ENCODE peak calls at places on chromosomes 13 and 19, in ten cellular contexts. N is GM04504; W is stimulated activated CD4-positive, alpha-beta T cell treated with anti-CD3 and anti-CD28 coated beads, Interleukin-2, amount 100 ng/mL, for 24 hours; G is EL; Q is GM03348; H is cardiac muscle cell; C is stimulated activated naive CD4-positive, alpha-beta T cell; K is AML-193; L is activated T-cell treated with anti-CD3 and anti-CD28 coated beads, Interleukin-2, amount 50 U/mL, for 72 hours; O is Karpas-422. D is an unnamed sample.

GRCh38 chr13:80132741-80133601 is 208.0 kb downstream of the SPRY2 start:
- DNase-seq in N (no peak), W (no peak), G (peak), Q (peak), H (peak), C (no peak), K (no peak), L (no peak), O (no peak), D (no peak)

GRCh38 chr13:101751488-101751887 is 299.0 kb downstream of the ITGBL1 start:
- DNase-seq in N (no peak), W (no peak), G (peak), Q (no peak), H (peak), C (no peak), K (peak), L (no peak), O (no peak), D (peak)

GRCh38 chr19:51469162-51469561 is 9.2 kb upstream of the CEACAM18 start:
- DNase-seq in N (no peak), W (no peak), G (no peak), Q (no peak), H (no peak), C (no peak), K (no peak), L (no peak), O (no peak), D (no peak)

GRCh38 chr13:60019119-60019993 is 144.4 kb downstream of the DIAPH3 start:
- DNase-seq in N (no peak), W (no peak), G (no peak), Q (peak), H (peak), C (no peak), K (no peak), L (no peak), O (peak), D (no peak)

GRCh38 chr19:39131255-39131755 is 5.7 kb downstream of the PAK4 start:
- DNase-seq in N (no peak), W (no peak), G (no peak), Q (peak), H (peak), C (no peak), K (no peak), L (no peak), O (no peak), D (no peak)

GRCh38 chr19:34096020-34096915 is 76.0 kb upstream of the LSM14A start:
- DNase-seq in N (no peak), W (no peak), G (peak), Q (peak), H (peak), C (no peak), K (peak), L (no peak), O (peak), D (peak)

GRCh38 chr13:41746259-41746658 is 214.7 kb downstream of the VWA8 start:
- DNase-seq in N (peak), W (no peak), G (peak), Q (peak), H (peak), C (no peak), K (no peak), L (no peak), O (no peak), D (no peak)

GRCh38 chr19:35222373-35223005 is 6.0 kb downstream of the FAM187B start:
- DNase-seq in N (no peak), W (no peak), G (no peak), Q (no peak), H (no peak), C (no peak), K (no peak), L (no peak), O (peak), D (no peak)

GRCh38 chr19:5850743-5851293 is 431 bp downstream of the FUT3 start:
- DNase-seq in N (peak), W (no peak), G (peak), Q (peak), H (peak), C (no peak), K (no peak), L (no peak), O (no peak), D (peak)

GRCh38 chr19:6963937-6964336 is 57.3 kb downstream of the MBD3L2B start:
- DNase-seq in N (no peak), W (peak), G (no peak), Q (no peak), H (no peak), C (peak), K (peak), L (peak), O (peak), D (no peak)

GRCh38 chr19:13079542-13079986 is 23.1 kb downstream of the LYL1 start:
- DNase-seq in N (peak), W (no peak), G (no peak), Q (peak), H (peak), C (no peak), K (no peak), L (no peak), O (no peak), D (peak)

GRCh38 chr13:109545964-109546363 is 240.4 kb downstream of the IRS2 start:
- DNase-seq in N (no peak), W (no peak), G (no peak), Q (no peak), H (no peak), C (no peak), K (no peak), L (no peak), O (no peak), D (no peak)

GRCh38 chr19:17579523-17580244 is 24.2 kb downstream of the COLGALT1 start:
- DNase-seq in N (no peak), W (peak), G (peak), Q (peak), H (peak), C (no peak), K (no peak), L (peak), O (peak), D (no peak)

GRCh38 chr19:16342002-16342715 is 17.5 kb downstream of the KLF2 start:
- DNase-seq in N (peak), W (peak), G (no peak), Q (peak), H (peak), C (peak), K (no peak), L (peak), O (peak), D (no peak)

GRCh38 chr13:25249001-25249543 is 38.2 kb downstream of the MTMR6 start:
- DNase-seq in N (peak), W (no peak), G (peak), Q (peak), H (peak), C (no peak), K (peak), L (no peak), O (peak), D (no peak)

GRCh38 chr19:38047048-38047435 is 140.0 kb downstream of the SIPA1L3 start:
- DNase-seq in N (no peak), W (peak), G (no peak), Q (no peak), H (no peak), C (no peak), K (no peak), L (peak), O (peak), D (no peak)

GRCh38 chr13:26062853-26063444 is 11.1 kb upstream of the SHISA2 start:
- DNase-seq in N (peak), W (peak), G (peak), Q (peak), H (peak), C (peak), K (peak), L (peak), O (peak), D (no peak)

GRCh38 chr19:57830071-57830602 is at the start of gene ZNF587B:
- DNase-seq in N (no peak), W (peak), G (peak), Q (no peak), H (peak), C (peak), K (no peak), L (peak), O (no peak), D (no peak)

GRCh38 chr13:28528848-28529247 is 33.9 kb upstream of the FLT1 start:
- DNase-seq in N (no peak), W (no peak), G (peak), Q (no peak), H (no peak), C (no peak), K (no peak), L (no peak), O (no peak), D (no peak)

GRCh38 chr13:27379694-27380596 is 44.5 kb upstream of the GTF3A start:
- DNase-seq in N (peak), W (peak), G (peak), Q (peak), H (peak), C (peak), K (peak), L (peak), O (peak), D (no peak)

GRCh38 chr13:36850790-36851438 is 31.9 kb downstream of the RFXAP start:
- DNase-seq in N (no peak), W (peak), G (peak), Q (no peak), H (peak), C (no peak), K (peak), L (peak), O (peak), D (no peak)

GRCh38 chr13:33934343-33934742 is 116.4 kb downstream of the RFC3 start:
- DNase-seq in N (no peak), W (no peak), G (no peak), Q (no peak), H (no peak), C (no peak), K (no peak), L (no peak), O (no peak), D (no peak)

GRCh38 chr19:13459351-13459750 is 46.9 kb downstream of the CACNA1A start:
- DNase-seq in N (no peak), W (no peak), G (no peak), Q (no peak), H (no peak), C (no peak), K (no peak), L (no peak), O (no peak), D (no peak)

GRCh38 chr13:67224148-67224846 is 5.8 kb downstream of the PCDH9 start:
- DNase-seq in N (peak), W (peak), G (peak), Q (peak), H (peak), C (peak), K (peak), L (peak), O (peak), D (peak)

GRCh38 chr19:42596391-42597071 is 1.8 kb upstream of the CEACAM8 start:
- DNase-seq in N (no peak), W (peak), G (peak), Q (peak), H (peak), C (no peak), K (peak), L (peak), O (peak), D (no peak)

GRCh38 chr19:43439183-43440063 is 24.7 kb downstream of the TEX101 start:
- DNase-seq in N (peak), W (no peak), G (peak), Q (peak), H (peak), C (peak), K (no peak), L (peak), O (no peak), D (no peak)

GRCh38 chr13:34076943-34077703 is 259.2 kb downstream of the RFC3 start:
- DNase-seq in N (peak), W (no peak), G (peak), Q (peak), H (peak), C (no peak), K (peak), L (no peak), O (peak), D (peak)

GRCh38 chr13:73179906-73180305 is 121.1 kb downstream of the KLF5 start:
- DNase-seq in N (no peak), W (no peak), G (no peak), Q (no peak), H (no peak), C (no peak), K (no peak), L (no peak), O (no peak), D (no peak)

GRCh38 chr13:96710166-96710866 is 284.0 kb downstream of the OXGR1 start:
- DNase-seq in N (no peak), W (no peak), G (no peak), Q (no peak), H (no peak), C (no peak), K (no peak), L (no peak), O (no peak), D (no peak)

GRCh38 chr19:27828781-27829275 is 1384.1 kb downstream of the UQCRFS1 start:
- DNase-seq in N (no peak), W (no peak), G (no peak), Q (no peak), H (no peak), C (no peak), K (no peak), L (no peak), O (no peak), D (no peak)

GRCh38 chr19:58338825-58339558 is 12.2 kb downstream of the ZSCAN22 start:
- DNase-seq in N (no peak), W (no peak), G (peak), Q (no peak), H (no peak), C (no peak), K (no peak), L (no peak), O (no peak), D (no peak)

GRCh38 chr19:50328257-50329145 is 676 bp downstream of the KCNC3 start:
- DNase-seq in N (no peak), W (peak), G (no peak), Q (no peak), H (no peak), C (no peak), K (no peak), L (peak), O (peak), D (no peak)

GRCh38 chr13:32254416-32254815 is 60.7 kb downstream of the ZAR1L start:
- DNase-seq in N (no peak), W (no peak), G (no peak), Q (no peak), H (peak), C (no peak), K (no peak), L (no peak), O (no peak), D (no peak)

GRCh38 chr19:54379187-54379678 is 14.5 kb upstream of the LAIR1 start:
- DNase-seq in N (no peak), W (no peak), G (no peak), Q (no peak), H (no peak), C (no peak), K (no peak), L (no peak), O (no peak), D (no peak)

GRCh38 chr19:32647361-32647760 is 27.6 kb downstream of the ANKRD27 start:
- DNase-seq in N (no peak), W (no peak), G (no peak), Q (no peak), H (no peak), C (no peak), K (no peak), L (no peak), O (no peak), D (no peak)

GRCh38 chr13:111483621-111483987 is 163.2 kb downstream of the TEX29 start:
- DNase-seq in N (no peak), W (no peak), G (no peak), Q (no peak), H (no peak), C (no peak), K (no peak), L (no peak), O (no peak), D (no peak)

GRCh38 chr13:98826156-98826555 is 73.7 kb upstream of the SLC15A1 start:
- DNase-seq in N (no peak), W (no peak), G (no peak), Q (no peak), H (peak), C (no peak), K (no peak), L (no peak), O (no peak), D (no peak)

GRCh38 chr13:26280822-26281221 is 26.9 kb downstream of the CDK8 start:
- DNase-seq in N (no peak), W (no peak), G (peak), Q (no peak), H (peak), C (no peak), K (no peak), L (no peak), O (peak), D (no peak)

GRCh38 chr19:1780272-1780957 is 27.1 kb downstream of the ONECUT3 start:
- DNase-seq in N (no peak), W (no peak), G (peak), Q (peak), H (peak), C (no peak), K (no peak), L (no peak), O (peak), D (no peak)

GRCh38 chr19:33008738-33009137 is 36.7 kb downstream of the FAAP24 start:
- DNase-seq in N (no peak), W (no peak), G (no peak), Q (no peak), H (no peak), C (no peak), K (no peak), L (no peak), O (no peak), D (no peak)

D was measured in NCI-H446 treated with DMSO at 0.1 percent for 48 hours.